ENCODE peak calls at places on chromosomes 5 and 9, in ten cellular contexts. One of them, this sample, is unnamed.

GRCh38 chr9:114154597-114155102 is 687 bp upstream of the COL27A1 start:
- DNase-seq in GM12878: no peak
- DNase-seq in H1: no peak
- DNase-seq in endothelial cell of umbilical vein: peak; percentile 26
- DNase-seq in HepG2: no peak
- DNase-seq in breast epithelium: no peak
- DNase-seq in upper lobe of left lung: no peak
- DNase-seq in HCT116: no peak
- DNase-seq in K562: no peak
- DNase-seq in suprapubic skin: no peak
- DNase-seq in this sample: no peak

GRCh38 chr9:133615101-133615896 is 6.1 kb upstream of the FAM163B start:
- DNase-seq in GM12878: no peak
- DNase-seq in H1: no peak
- DNase-seq in endothelial cell of umbilical vein: no peak
- DNase-seq in HepG2: no peak
- DNase-seq in breast epithelium: no peak
- DNase-seq in upper lobe of left lung: peak; percentile 54
- DNase-seq in HCT116: no peak
- DNase-seq in K562: no peak
- DNase-seq in suprapubic skin: no peak
- DNase-seq in this sample: no peak

GRCh38 chr5:111563041-111563822 is 50.9 kb upstream of the STARD4 start:
- DNase-seq in GM12878: no peak
- DNase-seq in H1: no peak
- DNase-seq in endothelial cell of umbilical vein: peak; percentile 100
- DNase-seq in HepG2: no peak
- DNase-seq in breast epithelium: no peak
- DNase-seq in upper lobe of left lung: no peak
- DNase-seq in HCT116: no peak
- DNase-seq in K562: no peak
- DNase-seq in suprapubic skin: no peak
- DNase-seq in this sample: no peak

GRCh38 chr9:99491408-99492259 is 269.6 kb downstream of the SEC61B start:
- DNase-seq in GM12878: peak; percentile 20
- DNase-seq in H1: no peak
- DNase-seq in endothelial cell of umbilical vein: no peak
- DNase-seq in HepG2: no peak
- DNase-seq in breast epithelium: no peak
- DNase-seq in upper lobe of left lung: no peak
- DNase-seq in HCT116: no peak
- DNase-seq in K562: no peak
- DNase-seq in suprapubic skin: no peak
- DNase-seq in this sample: no peak

GRCh38 chr5:77180167-77181081 is 30.1 kb upstream of the PDE8B start:
- DNase-seq in GM12878: no peak
- DNase-seq in H1: no peak
- DNase-seq in endothelial cell of umbilical vein: no peak
- DNase-seq in HepG2: no peak
- DNase-seq in breast epithelium: no peak
- DNase-seq in upper lobe of left lung: peak; percentile 85
- DNase-seq in HCT116: no peak
- DNase-seq in K562: no peak
- DNase-seq in suprapubic skin: no peak
- DNase-seq in this sample: peak; percentile 18

GRCh38 chr9:121333950-121334773 is 35.9 kb downstream of the STOM start:
- DNase-seq in GM12878: no peak
- DNase-seq in H1: no peak
- DNase-seq in endothelial cell of umbilical vein: no peak
- DNase-seq in HepG2: no peak
- DNase-seq in breast epithelium: no peak
- DNase-seq in upper lobe of left lung: no peak
- DNase-seq in HCT116: no peak
- DNase-seq in K562: peak; percentile 53
- DNase-seq in suprapubic skin: no peak
- DNase-seq in this sample: no peak

GRCh38 chr9:104872959-104873850 is 54.8 kb downstream of the ABCA1 start:
- DNase-seq in GM12878: no peak
- DNase-seq in H1: no peak
- DNase-seq in endothelial cell of umbilical vein: peak; percentile 90
- DNase-seq in HepG2: peak; percentile 80
- DNase-seq in breast epithelium: no peak
- DNase-seq in upper lobe of left lung: no peak
- DNase-seq in HCT116: no peak
- DNase-seq in K562: no peak
- DNase-seq in suprapubic skin: no peak
- DNase-seq in this sample: no peak

GRCh38 chr5:78908173-78908901 is 76.8 kb downstream of the ARSB start:
- DNase-seq in GM12878: no peak
- DNase-seq in H1: no peak
- DNase-seq in endothelial cell of umbilical vein: peak; percentile 98
- DNase-seq in HepG2: no peak
- DNase-seq in breast epithelium: no peak
- DNase-seq in upper lobe of left lung: no peak
- DNase-seq in HCT116: no peak
- DNase-seq in K562: no peak
- DNase-seq in suprapubic skin: no peak
- DNase-seq in this sample: no peak

GRCh38 chr5:129244478-129244877 is 149.9 kb downstream of the ISOC1 start:
- DNase-seq in GM12878: no peak
- DNase-seq in H1: no peak
- DNase-seq in endothelial cell of umbilical vein: peak; percentile 3
- DNase-seq in HepG2: no peak
- DNase-seq in breast epithelium: no peak
- DNase-seq in upper lobe of left lung: no peak
- DNase-seq in HCT116: no peak
- DNase-seq in K562: no peak
- DNase-seq in suprapubic skin: no peak
- DNase-seq in this sample: no peak

GRCh38 chr9:137449931-137450537 is 8.9 kb upstream of the ENTPD8 start:
- DNase-seq in GM12878: no peak
- DNase-seq in H1: no peak
- DNase-seq in endothelial cell of umbilical vein: no peak
- DNase-seq in HepG2: no peak
- DNase-seq in breast epithelium: no peak
- DNase-seq in upper lobe of left lung: peak; percentile 62
- DNase-seq in HCT116: no peak
- DNase-seq in K562: peak; percentile 46
- DNase-seq in suprapubic skin: no peak
- DNase-seq in this sample: no peak

GRCh38 chr5:123690821-123691220 is 178.8 kb downstream of the CSNK1G3 start:
- DNase-seq in GM12878: no peak
- DNase-seq in H1: no peak
- DNase-seq in endothelial cell of umbilical vein: no peak
- DNase-seq in HepG2: no peak
- DNase-seq in breast epithelium: no peak
- DNase-seq in upper lobe of left lung: no peak
- DNase-seq in HCT116: no peak
- DNase-seq in K562: no peak
- DNase-seq in suprapubic skin: no peak
- DNase-seq in this sample: no peak

GRCh38 chr5:66972004-66972403 is 224.6 kb downstream of the CD180 start:
- DNase-seq in GM12878: no peak
- DNase-seq in H1: no peak
- DNase-seq in endothelial cell of umbilical vein: no peak
- DNase-seq in HepG2: no peak
- DNase-seq in breast epithelium: no peak
- DNase-seq in upper lobe of left lung: no peak
- DNase-seq in HCT116: no peak
- DNase-seq in K562: no peak
- DNase-seq in suprapubic skin: no peak
- DNase-seq in this sample: no peak

GRCh38 chr9:136050266-136050705 is 44.8 kb downstream of the NACC2 start:
- DNase-seq in GM12878: no peak
- DNase-seq in H1: no peak
- DNase-seq in endothelial cell of umbilical vein: no peak
- DNase-seq in HepG2: no peak
- DNase-seq in breast epithelium: no peak
- DNase-seq in upper lobe of left lung: peak; percentile 84
- DNase-seq in HCT116: no peak
- DNase-seq in K562: no peak
- DNase-seq in suprapubic skin: no peak
- DNase-seq in this sample: no peak

GRCh38 chr9:127982912-127983311 is 2.1 kb upstream of the EEIG1 start:
- DNase-seq in GM12878: no peak
- DNase-seq in H1: no peak
- DNase-seq in endothelial cell of umbilical vein: no peak
- DNase-seq in HepG2: no peak
- DNase-seq in breast epithelium: no peak
- DNase-seq in upper lobe of left lung: no peak
- DNase-seq in HCT116: no peak
- DNase-seq in K562: no peak
- DNase-seq in suprapubic skin: no peak
- DNase-seq in this sample: no peak

GRCh38 chr9:15144567-15145174 is 162.3 kb downstream of the TTC39B start:
- DNase-seq in GM12878: no peak
- DNase-seq in H1: no peak
- DNase-seq in endothelial cell of umbilical vein: no peak
- DNase-seq in HepG2: no peak
- DNase-seq in breast epithelium: no peak
- DNase-seq in upper lobe of left lung: no peak
- DNase-seq in HCT116: peak; percentile 8
- DNase-seq in K562: no peak
- DNase-seq in suprapubic skin: no peak
- DNase-seq in this sample: no peak

GRCh38 chr9:15142903-15143534 is 164.0 kb downstream of the TTC39B start:
- DNase-seq in GM12878: no peak
- DNase-seq in H1: no peak
- DNase-seq in endothelial cell of umbilical vein: peak; percentile 72
- DNase-seq in HepG2: peak; percentile 50
- DNase-seq in breast epithelium: no peak
- DNase-seq in upper lobe of left lung: no peak
- DNase-seq in HCT116: peak; percentile 65
- DNase-seq in K562: peak; percentile 48
- DNase-seq in suprapubic skin: no peak
- DNase-seq in this sample: no peak

GRCh38 chr9:15147471-15147870 is 159.5 kb downstream of the TTC39B start:
- DNase-seq in GM12878: no peak
- DNase-seq in H1: no peak
- DNase-seq in endothelial cell of umbilical vein: no peak
- DNase-seq in HepG2: no peak
- DNase-seq in breast epithelium: no peak
- DNase-seq in upper lobe of left lung: no peak
- DNase-seq in HCT116: no peak
- DNase-seq in K562: no peak
- DNase-seq in suprapubic skin: no peak
- DNase-seq in this sample: no peak

GRCh38 chr9:15149450-15149849 is 157.6 kb downstream of the TTC39B start:
- DNase-seq in GM12878: no peak
- DNase-seq in H1: no peak
- DNase-seq in endothelial cell of umbilical vein: peak; percentile 69
- DNase-seq in HepG2: no peak
- DNase-seq in breast epithelium: no peak
- DNase-seq in upper lobe of left lung: no peak
- DNase-seq in HCT116: no peak
- DNase-seq in K562: no peak
- DNase-seq in suprapubic skin: no peak
- DNase-seq in this sample: no peak

GRCh38 chr9:15146121-15146820 is 160.7 kb downstream of the TTC39B start:
- DNase-seq in GM12878: no peak
- DNase-seq in H1: no peak
- DNase-seq in endothelial cell of umbilical vein: no peak
- DNase-seq in HepG2: no peak
- DNase-seq in breast epithelium: no peak
- DNase-seq in upper lobe of left lung: no peak
- DNase-seq in HCT116: no peak
- DNase-seq in K562: no peak
- DNase-seq in suprapubic skin: no peak
- DNase-seq in this sample: no peak
- TF ChIP-seq POLR2AphosphoS5 in GM12878: no peak
- TF ChIP-seq POLR2AphosphoS5 in H1: no peak
- TF ChIP-seq POLR2AphosphoS5 in endothelial cell of umbilical vein: no peak
- TF ChIP-seq POLR2AphosphoS5 in HepG2: no peak
- TF ChIP-seq POLR2AphosphoS5 in breast epithelium: no peak
- TF ChIP-seq POLR2AphosphoS5 in upper lobe of left lung: no peak
- TF ChIP-seq POLR2AphosphoS5 in HCT116: no peak
- TF ChIP-seq POLR2AphosphoS5 in K562: no peak
- TF ChIP-seq POLR2AphosphoS5 in suprapubic skin: no peak
- TF ChIP-seq POLR2AphosphoS5 in this sample: no peak

DNA sequence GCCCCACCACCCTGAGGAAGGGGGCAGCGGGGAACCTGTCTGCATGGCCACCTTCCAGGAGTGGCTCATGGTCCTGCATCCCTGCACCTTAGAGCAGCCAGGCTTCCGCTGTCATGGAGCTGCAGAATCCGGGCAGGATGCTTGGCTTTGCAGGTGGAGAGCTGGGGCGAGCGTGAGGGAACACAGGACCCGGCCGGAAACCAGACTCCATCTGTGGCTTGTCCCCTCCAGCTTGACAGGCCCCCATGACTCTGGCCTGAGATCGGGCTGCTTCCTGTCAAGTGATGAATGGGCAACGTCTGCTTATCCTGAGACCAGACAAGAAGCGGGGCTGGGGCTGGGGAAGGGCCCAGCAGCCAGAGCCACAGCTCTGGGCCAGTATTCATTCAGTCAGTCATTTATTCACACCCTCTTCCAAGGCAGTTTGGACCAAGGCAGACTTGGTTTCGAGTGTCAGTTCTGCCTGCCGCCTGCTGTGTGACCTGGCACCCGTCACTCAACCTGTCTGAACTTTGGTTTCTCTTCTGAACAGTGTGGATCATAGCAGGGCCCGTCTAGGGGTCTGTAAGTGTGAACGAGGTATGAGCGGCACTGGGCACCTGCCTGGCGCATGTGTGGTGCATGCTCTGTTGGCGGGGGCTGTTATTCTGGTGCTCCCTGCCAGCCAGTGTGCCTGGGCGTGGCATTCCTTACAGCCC is 37.5 kb downstream of the NEK6 start:
- DNase-seq in GM12878: no peak
- DNase-seq in H1: no peak
- DNase-seq in endothelial cell of umbilical vein: no peak
- DNase-seq in HepG2: no peak
- DNase-seq in breast epithelium: no peak
- DNase-seq in upper lobe of left lung: no peak
- DNase-seq in HCT116: no peak
- DNase-seq in K562: no peak
- DNase-seq in suprapubic skin: no peak
- DNase-seq in this sample: no peak
- TF ChIP-seq POLR2A in GM12878: peak; percentile 29
- TF ChIP-seq POLR2A in H1: no peak
- TF ChIP-seq POLR2A in endothelial cell of umbilical vein: no peak
- TF ChIP-seq POLR2A in HepG2: no peak
- TF ChIP-seq POLR2A in breast epithelium: no peak
- TF ChIP-seq POLR2A in upper lobe of left lung: no peak
- TF ChIP-seq POLR2A in HCT116: no peak
- TF ChIP-seq POLR2A in K562: no peak
- TF ChIP-seq POLR2A in suprapubic skin: no peak
- TF ChIP-seq POLR2A in this sample: no peak

GRCh38 chr5:90193185-90193822 is 216.3 kb downstream of the CETN3 start:
- DNase-seq in GM12878: no peak
- DNase-seq in H1: no peak
- DNase-seq in endothelial cell of umbilical vein: no peak
- DNase-seq in HepG2: no peak
- DNase-seq in breast epithelium: no peak
- DNase-seq in upper lobe of left lung: no peak
- DNase-seq in HCT116: no peak
- DNase-seq in K562: no peak
- DNase-seq in suprapubic skin: no peak
- DNase-seq in this sample: no peak
- TF ChIP-seq CTCF in GM12878: no peak
- TF ChIP-seq CTCF in H1: peak; percentile 31
- TF ChIP-seq CTCF in endothelial cell of umbilical vein: no peak
- TF ChIP-seq CTCF in HepG2: no peak
- TF ChIP-seq CTCF in breast epithelium: no peak
- TF ChIP-seq CTCF in upper lobe of left lung: no peak
- TF ChIP-seq CTCF in HCT116: no peak
- TF ChIP-seq CTCF in K562: no peak
- TF ChIP-seq CTCF in suprapubic skin: no peak
- TF ChIP-seq CTCF in this sample: no peak

GRCh38 chr9:15180124-15180523 is 126.9 kb downstream of the TTC39B start:
- DNase-seq in GM12878: no peak
- DNase-seq in H1: no peak
- DNase-seq in endothelial cell of umbilical vein: no peak
- DNase-seq in HepG2: no peak
- DNase-seq in breast epithelium: no peak
- DNase-seq in upper lobe of left lung: no peak
- DNase-seq in HCT116: no peak
- DNase-seq in K562: no peak
- DNase-seq in suprapubic skin: no peak
- DNase-seq in this sample: no peak
- TF ChIP-seq POLR2AphosphoS5 in GM12878: no peak
- TF ChIP-seq POLR2AphosphoS5 in H1: no peak
- TF ChIP-seq POLR2AphosphoS5 in endothelial cell of umbilical vein: no peak
- TF ChIP-seq POLR2AphosphoS5 in HepG2: no peak
- TF ChIP-seq POLR2AphosphoS5 in breast epithelium: no peak
- TF ChIP-seq POLR2AphosphoS5 in upper lobe of left lung: no peak
- TF ChIP-seq POLR2AphosphoS5 in HCT116: no peak
- TF ChIP-seq POLR2AphosphoS5 in K562: no peak
- TF ChIP-seq POLR2AphosphoS5 in suprapubic skin: no peak
- TF ChIP-seq POLR2AphosphoS5 in this sample: no peak

This sample was measured in prostate gland.